ENCODE peak calls at places on chromosomes 6 and 20, in seven cellular contexts. One of them, this sample, is unnamed.

GRCh38 chr20:22371843-22372242 is 212.5 kb downstream of the FOXA2 start:
- DNase-seq in GM23338: peak
- DNase-seq in thoracic aorta: no peak
- DNase-seq in A549: no peak
- DNase-seq in GM20000: peak
- DNase-seq in endothelial cell: no peak
- DNase-seq in thyroid gland: peak
- DNase-seq in this sample: no peak

GRCh38 chr6:71294121-71294523 is 5.5 kb downstream of the OGFRL1 start:
- DNase-seq in GM23338: no peak
- DNase-seq in thoracic aorta: no peak
- DNase-seq in A549: no peak
- DNase-seq in GM20000: no peak
- DNase-seq in endothelial cell: no peak
- DNase-seq in thyroid gland: no peak
- DNase-seq in this sample: no peak

GRCh38 chr6:110590821-110591351 is 114.5 kb upstream of the SLC22A16 start:
- DNase-seq in GM23338: no peak
- DNase-seq in thoracic aorta: no peak
- DNase-seq in A549: no peak
- DNase-seq in GM20000: peak
- DNase-seq in endothelial cell: no peak
- DNase-seq in thyroid gland: no peak
- DNase-seq in this sample: no peak

GRCh38 chr20:15561707-15562106 is 1011.5 kb downstream of the KIF16B start:
- DNase-seq in GM23338: peak
- DNase-seq in thoracic aorta: no peak
- DNase-seq in A549: no peak
- DNase-seq in GM20000: no peak
- DNase-seq in endothelial cell: no peak
- DNase-seq in thyroid gland: no peak
- DNase-seq in this sample: no peak

GRCh38 chr6:142965164-142965563 is 20.2 kb upstream of the HIVEP2 start:
- DNase-seq in GM23338: no peak
- DNase-seq in thoracic aorta: no peak
- DNase-seq in A549: no peak
- DNase-seq in GM20000: no peak
- DNase-seq in endothelial cell: no peak
- DNase-seq in thyroid gland: no peak
- DNase-seq in this sample: no peak

GRCh38 chr6:14549319-14549770 is 431.8 kb downstream of the CD83 start:
- DNase-seq in GM23338: peak
- DNase-seq in thoracic aorta: no peak
- DNase-seq in A549: no peak
- DNase-seq in GM20000: no peak
- DNase-seq in endothelial cell: no peak
- DNase-seq in thyroid gland: no peak
- DNase-seq in this sample: no peak

GRCh38 chr20:8616792-8617191 is 452.1 kb upstream of the PLCB4 start:
- DNase-seq in GM23338: no peak
- DNase-seq in thoracic aorta: no peak
- DNase-seq in A549: no peak
- DNase-seq in GM20000: no peak
- DNase-seq in endothelial cell: no peak
- DNase-seq in thyroid gland: no peak
- DNase-seq in this sample: no peak

GRCh38 chr6:32148722-32149576 is 2.8 kb downstream of the PRRT1 start:
- DNase-seq in GM23338: peak
- DNase-seq in thoracic aorta: no peak
- DNase-seq in A549: no peak
- DNase-seq in GM20000: no peak
- DNase-seq in endothelial cell: peak
- DNase-seq in thyroid gland: peak
- DNase-seq in this sample: no peak

GRCh38 chr6:129929433-129929832 is 68.3 kb upstream of the TMEM244 start:
- DNase-seq in GM23338: no peak
- DNase-seq in thoracic aorta: no peak
- DNase-seq in A549: peak
- DNase-seq in GM20000: no peak
- DNase-seq in endothelial cell: no peak
- DNase-seq in thyroid gland: no peak
- DNase-seq in this sample: no peak

GRCh38 chr6:35532141-35532540 is 19.4 kb upstream of the TULP1 start:
- DNase-seq in GM23338: no peak
- DNase-seq in thoracic aorta: no peak
- DNase-seq in A549: no peak
- DNase-seq in GM20000: no peak
- DNase-seq in endothelial cell: no peak
- DNase-seq in thyroid gland: no peak
- DNase-seq in this sample: no peak

GRCh38 chr6:46473866-46474265 is 17.4 kb downstream of the RCAN2 start:
- DNase-seq in GM23338: no peak
- DNase-seq in thoracic aorta: no peak
- DNase-seq in A549: no peak
- DNase-seq in GM20000: no peak
- DNase-seq in endothelial cell: no peak
- DNase-seq in thyroid gland: no peak
- DNase-seq in this sample: no peak

GRCh38 chr6:154962751-154963150 is 32.4 kb upstream of the TIAM2 start:
- DNase-seq in GM23338: no peak
- DNase-seq in thoracic aorta: no peak
- DNase-seq in A549: peak
- DNase-seq in GM20000: no peak
- DNase-seq in endothelial cell: no peak
- DNase-seq in thyroid gland: no peak
- DNase-seq in this sample: no peak

GRCh38 chr6:7135755-7136154 is 28.0 kb downstream of the RREB1 start:
- DNase-seq in GM23338: no peak
- DNase-seq in thoracic aorta: no peak
- DNase-seq in A549: no peak
- DNase-seq in GM20000: peak
- DNase-seq in endothelial cell: no peak
- DNase-seq in thyroid gland: no peak
- DNase-seq in this sample: no peak

GRCh38 chr6:166307082-166307980 is 861 bp downstream of the PRR18 start:
- DNase-seq in GM23338: peak
- DNase-seq in thoracic aorta: no peak
- DNase-seq in A549: no peak
- DNase-seq in GM20000: peak
- DNase-seq in endothelial cell: peak
- DNase-seq in thyroid gland: peak
- DNase-seq in this sample: peak

GRCh38 chr6:22658934-22659333 is 89.6 kb downstream of the HDGFL1 start:
- DNase-seq in GM23338: no peak
- DNase-seq in thoracic aorta: no peak
- DNase-seq in A549: no peak
- DNase-seq in GM20000: no peak
- DNase-seq in endothelial cell: no peak
- DNase-seq in thyroid gland: no peak
- DNase-seq in this sample: no peak

GRCh38 chr6:25942561-25943147 is 12.2 kb upstream of the SLC17A2 start:
- DNase-seq in GM23338: peak
- DNase-seq in thoracic aorta: no peak
- DNase-seq in A549: peak
- DNase-seq in GM20000: peak
- DNase-seq in endothelial cell: no peak
- DNase-seq in thyroid gland: no peak
- DNase-seq in this sample: no peak

GRCh38 chr6:25027221-25027916 is 91.6 kb upstream of the RIPOR2 start:
- DNase-seq in GM23338: peak
- DNase-seq in thoracic aorta: no peak
- DNase-seq in A549: no peak
- DNase-seq in GM20000: peak
- DNase-seq in endothelial cell: no peak
- DNase-seq in thyroid gland: peak
- DNase-seq in this sample: no peak

GRCh38 chr6:131159578-131159977 is 24.3 kb downstream of the AKAP7 start:
- DNase-seq in GM23338: no peak
- DNase-seq in thoracic aorta: no peak
- DNase-seq in A549: no peak
- DNase-seq in GM20000: no peak
- DNase-seq in endothelial cell: no peak
- DNase-seq in thyroid gland: no peak
- DNase-seq in this sample: no peak

GRCh38 chr6:12718025-12718424 is 1.5 kb downstream of the PHACTR1 start:
- DNase-seq in GM23338: no peak
- DNase-seq in thoracic aorta: no peak
- DNase-seq in A549: peak
- DNase-seq in GM20000: no peak
- DNase-seq in endothelial cell: no peak
- DNase-seq in thyroid gland: no peak
- DNase-seq in this sample: no peak

GRCh38 chr6:71879016-71879415 is 7.3 kb upstream of the RIMS1 start:
- DNase-seq in GM23338: no peak
- DNase-seq in thoracic aorta: no peak
- DNase-seq in A549: no peak
- DNase-seq in GM20000: no peak
- DNase-seq in endothelial cell: no peak
- DNase-seq in thyroid gland: no peak
- DNase-seq in this sample: no peak

GRCh38 chr6:98054453-98054852 is 771.4 kb upstream of the MMS22L start:
- DNase-seq in GM23338: peak
- DNase-seq in thoracic aorta: no peak
- DNase-seq in A549: no peak
- DNase-seq in GM20000: no peak
- DNase-seq in endothelial cell: no peak
- DNase-seq in thyroid gland: no peak
- DNase-seq in this sample: no peak
- TF ChIP-seq CTCF in GM23338: peak
- TF ChIP-seq CTCF in thoracic aorta: no peak
- TF ChIP-seq CTCF in A549: no peak
- TF ChIP-seq CTCF in GM20000: no peak
- TF ChIP-seq CTCF in endothelial cell: peak
- TF ChIP-seq CTCF in thyroid gland: no peak
- TF ChIP-seq CTCF in this sample: no peak

GRCh38 chr6:145587342-145587741 is 148.0 kb downstream of the EPM2A start:
- DNase-seq in GM23338: no peak
- DNase-seq in thoracic aorta: no peak
- DNase-seq in A549: no peak
- DNase-seq in GM20000: no peak
- DNase-seq in endothelial cell: no peak
- DNase-seq in thyroid gland: no peak
- DNase-seq in this sample: no peak

GRCh38 chr6:145583753-145584152 is 151.6 kb downstream of the EPM2A start:
- DNase-seq in GM23338: no peak
- DNase-seq in thoracic aorta: no peak
- DNase-seq in A549: no peak
- DNase-seq in GM20000: no peak
- DNase-seq in endothelial cell: no peak
- DNase-seq in thyroid gland: no peak
- DNase-seq in this sample: no peak
- TF ChIP-seq CTCF in GM23338: no peak
- TF ChIP-seq CTCF in thoracic aorta: no peak
- TF ChIP-seq CTCF in A549: no peak
- TF ChIP-seq CTCF in GM20000: no peak
- TF ChIP-seq CTCF in endothelial cell: no peak
- TF ChIP-seq CTCF in thyroid gland: no peak
- TF ChIP-seq CTCF in this sample: no peak

GRCh38 chr20:383889-384288 is 3.3 kb downstream of the TRIB3 start:
- DNase-seq in GM23338: no peak
- DNase-seq in thoracic aorta: no peak
- DNase-seq in A549: no peak
- DNase-seq in GM20000: no peak
- DNase-seq in endothelial cell: no peak
- DNase-seq in thyroid gland: no peak
- DNase-seq in this sample: no peak

GRCh38 chr20:378961-379336 is 1.6 kb upstream of the TRIB3 start:
- DNase-seq in GM23338: no peak
- DNase-seq in thoracic aorta: no peak
- DNase-seq in A549: no peak
- DNase-seq in GM20000: no peak
- DNase-seq in endothelial cell: no peak
- DNase-seq in thyroid gland: no peak
- DNase-seq in this sample: no peak

GRCh38 chr20:381581-382290 is 1.2 kb downstream of the TRIB3 start:
- DNase-seq in GM23338: peak
- DNase-seq in thoracic aorta: peak
- DNase-seq in A549: peak
- DNase-seq in GM20000: peak
- DNase-seq in endothelial cell: peak
- DNase-seq in thyroid gland: peak
- DNase-seq in this sample: peak

GRCh38 chr20:382291-383115 is 1.9 kb downstream of the TRIB3 start:
- DNase-seq in GM23338: no peak
- DNase-seq in thoracic aorta: no peak
- DNase-seq in A549: no peak
- DNase-seq in GM20000: no peak
- DNase-seq in endothelial cell: no peak
- DNase-seq in thyroid gland: no peak
- DNase-seq in this sample: no peak

GRCh38 chr20:380763-381580 is 412 bp downstream of the TRIB3 start:
- DNase-seq in GM23338: peak
- DNase-seq in thoracic aorta: no peak
- DNase-seq in A549: peak
- DNase-seq in GM20000: peak
- DNase-seq in endothelial cell: peak
- DNase-seq in thyroid gland: peak
- DNase-seq in this sample: peak
- TF ChIP-seq CTCF in GM23338: peak
- TF ChIP-seq CTCF in thoracic aorta: no peak
- TF ChIP-seq CTCF in A549: peak
- TF ChIP-seq CTCF in GM20000: peak
- TF ChIP-seq CTCF in endothelial cell: no peak
- TF ChIP-seq CTCF in thyroid gland: no peak
- TF ChIP-seq CTCF in this sample: no peak

GRCh38 chr20:54110457-54110856 is 40.1 kb upstream of the BCAS1 start:
- DNase-seq in GM23338: no peak
- DNase-seq in thoracic aorta: no peak
- DNase-seq in A549: no peak
- DNase-seq in GM20000: no peak
- DNase-seq in endothelial cell: no peak
- DNase-seq in thyroid gland: no peak
- DNase-seq in this sample: no peak
- TF ChIP-seq CTCF in GM23338: no peak
- TF ChIP-seq CTCF in thoracic aorta: no peak
- TF ChIP-seq CTCF in A549: no peak
- TF ChIP-seq CTCF in GM20000: no peak
- TF ChIP-seq CTCF in endothelial cell: no peak
- TF ChIP-seq CTCF in thyroid gland: no peak
- TF ChIP-seq CTCF in this sample: no peak

GRCh38 chr6:158730175-158730907 is 80.5 kb downstream of the SYTL3 start:
- DNase-seq in GM23338: peak
- DNase-seq in thoracic aorta: no peak
- DNase-seq in A549: peak
- DNase-seq in GM20000: no peak
- DNase-seq in endothelial cell: no peak
- DNase-seq in thyroid gland: no peak
- DNase-seq in this sample: no peak
- TF ChIP-seq CTCF in GM23338: no peak
- TF ChIP-seq CTCF in thoracic aorta: no peak
- TF ChIP-seq CTCF in A549: no peak
- TF ChIP-seq CTCF in GM20000: no peak
- TF ChIP-seq CTCF in endothelial cell: no peak
- TF ChIP-seq CTCF in thyroid gland: no peak
- TF ChIP-seq CTCF in this sample: no peak

This sample was measured in nephron progenitor cell.